ENCODE peak calls at places on chromosomes 16 and 17, in nine cellular contexts. O, B, M, P, F, T, S, D and Q are unnamed samples.

GRCh38 chr16:363110-364090 is 6.9 kb downstream of the MRPL28 start:
- DNase-seq in O (no peak), B (no peak), M (no peak), P (no peak), F (no peak), T (no peak), S (no peak), D (no peak), Q (no peak)

GRCh38 chr16:27972500-27972899 is 91.0 kb downstream of the GSG1L start:
- DNase-seq in O (peak), B (peak), M (peak), P (peak), F (no peak), T (peak), S (no peak), D (peak), Q (peak)

GRCh38 chr17:9725575-9725974 is 65.8 kb downstream of the DHRS7C start:
- DNase-seq in O (peak), B (no peak), M (peak), P (no peak), F (no peak), T (no peak), S (no peak), D (no peak), Q (no peak)

GRCh38 chr17:51703364-51704341 is 443.3 kb downstream of the UTP18 start:
- DNase-seq in O (peak), B (no peak), M (no peak), P (no peak), F (peak), T (no peak), S (no peak), D (peak), Q (no peak)

GRCh38 chr16:85176541-85177447 is 64.5 kb upstream of the CIBAR2 start:
- DNase-seq in O (no peak), B (no peak), M (no peak), P (no peak), F (no peak), T (no peak), S (no peak), D (no peak), Q (no peak)

GRCh38 chr16:48538746-48539484 is 71.1 kb downstream of the N4BP1 start:
- DNase-seq in O (no peak), B (no peak), M (peak), P (no peak), F (no peak), T (peak), S (no peak), D (no peak), Q (peak)

GRCh38 chr16:67237396-67238277 is 9.6 kb downstream of the FHOD1 start:
- DNase-seq in O (no peak), B (no peak), M (no peak), P (no peak), F (no peak), T (no peak), S (no peak), D (no peak), Q (no peak)

GRCh38 chr17:74512041-74512440 is 19.2 kb downstream of the CD300LB start:
- DNase-seq in O (peak), B (no peak), M (no peak), P (no peak), F (no peak), T (no peak), S (no peak), D (no peak), Q (peak)

GRCh38 chr17:27536781-27537180 is 80.5 kb downstream of the KSR1 start:
- DNase-seq in O (no peak), B (no peak), M (no peak), P (no peak), F (no peak), T (no peak), S (no peak), D (no peak), Q (no peak)

GRCh38 chr17:81032641-81033422 is 2.1 kb upstream of the BAIAP2 start:
- DNase-seq in O (no peak), B (no peak), M (no peak), P (no peak), F (no peak), T (no peak), S (no peak), D (no peak), Q (no peak)

GRCh38 chr17:76862079-76862478 is 6.1 kb upstream of the MGAT5B start:
- DNase-seq in O (no peak), B (no peak), M (no peak), P (no peak), F (no peak), T (no peak), S (no peak), D (no peak), Q (no peak)

GRCh38 chr17:76492989-76493501 is 8.2 kb downstream of the RHBDF2 start:
- DNase-seq in O (peak), B (no peak), M (no peak), P (no peak), F (peak), T (no peak), S (no peak), D (peak), Q (peak)

GRCh38 chr17:51435641-51436091 is 175.3 kb downstream of the UTP18 start:
- DNase-seq in O (no peak), B (peak), M (peak), P (peak), F (no peak), T (peak), S (no peak), D (peak), Q (peak)

GRCh38 chr17:74561580-74561979 is 5.7 kb downstream of the CD300H start:
- DNase-seq in O (no peak), B (no peak), M (no peak), P (no peak), F (no peak), T (no peak), S (no peak), D (no peak), Q (no peak)

GRCh38 chr16:73154063-73154870 is 106.3 kb upstream of the ZFHX3 start:
- DNase-seq in O (no peak), B (no peak), M (no peak), P (no peak), F (peak), T (no peak), S (no peak), D (no peak), Q (no peak)

GRCh38 chr17:59652119-59652518 is 32.4 kb downstream of the CLTC start:
- DNase-seq in O (peak), B (no peak), M (no peak), P (no peak), F (no peak), T (no peak), S (no peak), D (no peak), Q (no peak)

GRCh38 chr17:6435051-6435450 is at the start of gene AIPL1:
- DNase-seq in O (no peak), B (no peak), M (peak), P (no peak), F (no peak), T (no peak), S (no peak), D (no peak), Q (no peak)

GRCh38 chr17:66375121-66375520 is 72.7 kb downstream of the PRKCA start:
- DNase-seq in O (no peak), B (no peak), M (no peak), P (no peak), F (no peak), T (no peak), S (no peak), D (no peak), Q (no peak)

GRCh38 chr16:75250809-75251279 is 580 bp downstream of the BCAR1 start:
- DNase-seq in O (no peak), B (peak), M (peak), P (peak), F (no peak), T (peak), S (no peak), D (peak), Q (no peak)

GRCh38 chr17:42121066-42121769 is at the start of gene KAT2A:
- DNase-seq in O (peak), B (peak), M (peak), P (peak), F (peak), T (peak), S (no peak), D (peak), Q (peak)

GRCh38 chr17:58281511-58282011 is 826 bp upstream of the MPO start:
- DNase-seq in O (no peak), B (peak), M (no peak), P (no peak), F (no peak), T (no peak), S (no peak), D (no peak), Q (peak)

DNA sequence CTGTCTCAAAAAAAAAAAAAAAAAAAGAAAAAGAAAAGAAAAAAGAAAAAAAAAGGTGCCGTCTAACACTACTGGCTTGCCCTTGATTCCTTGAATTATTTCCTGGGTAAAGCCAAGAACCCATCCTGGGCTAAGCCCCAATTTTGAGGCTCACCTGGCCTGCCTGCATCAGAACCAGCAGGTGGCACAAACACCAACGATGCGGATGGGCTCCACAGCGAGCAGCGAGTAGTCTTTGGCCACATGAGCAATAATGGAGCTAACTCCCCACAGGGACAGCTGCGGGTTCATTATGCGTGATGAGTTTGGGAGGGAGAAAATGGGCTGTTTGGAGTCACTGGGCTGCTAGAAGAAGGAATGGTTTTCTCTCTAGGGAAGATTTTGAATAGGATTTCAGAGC is 91.1 kb downstream of the ASIC2 start:
- DNase-seq in O (no peak), B (no peak), M (peak), P (no peak), F (no peak), T (no peak), S (no peak), D (no peak), Q (no peak)
- TF ChIP-seq CTCF in O (no peak), B (no peak), M (no peak), P (no peak), F (no peak), T (no peak), S (no peak), D (no peak), Q (no peak)

GRCh38 chr16:1773703-1774455 is 945 bp upstream of the MRPS34 start:
- DNase-seq in O (no peak), B (no peak), M (no peak), P (no peak), F (no peak), T (no peak), S (no peak), D (peak), Q (no peak)
- TF ChIP-seq CTCF in O (no peak), B (no peak), M (no peak), P (no peak), F (no peak), T (no peak), S (no peak), D (peak), Q (peak)

GRCh38 chr17:45052052-45052772 is 780 bp upstream of the DCAKD start:
- DNase-seq in O (no peak), B (peak), M (peak), P (no peak), F (peak), T (peak), S (peak), D (no peak), Q (no peak)

GRCh38 chr17:45046536-45047125 is 4.8 kb downstream of the DCAKD start:
- DNase-seq in O (no peak), B (no peak), M (no peak), P (peak), F (no peak), T (no peak), S (no peak), D (no peak), Q (no peak)

GRCh38 chr17:45048795-45049563 is 2.5 kb downstream of the DCAKD start:
- DNase-seq in O (no peak), B (no peak), M (no peak), P (peak), F (no peak), T (no peak), S (no peak), D (no peak), Q (no peak)

GRCh38 chr17:45050680-45051059 is 762 bp downstream of the DCAKD start:
- DNase-seq in O (no peak), B (peak), M (peak), P (peak), F (no peak), T (no peak), S (no peak), D (no peak), Q (no peak)

DNA sequence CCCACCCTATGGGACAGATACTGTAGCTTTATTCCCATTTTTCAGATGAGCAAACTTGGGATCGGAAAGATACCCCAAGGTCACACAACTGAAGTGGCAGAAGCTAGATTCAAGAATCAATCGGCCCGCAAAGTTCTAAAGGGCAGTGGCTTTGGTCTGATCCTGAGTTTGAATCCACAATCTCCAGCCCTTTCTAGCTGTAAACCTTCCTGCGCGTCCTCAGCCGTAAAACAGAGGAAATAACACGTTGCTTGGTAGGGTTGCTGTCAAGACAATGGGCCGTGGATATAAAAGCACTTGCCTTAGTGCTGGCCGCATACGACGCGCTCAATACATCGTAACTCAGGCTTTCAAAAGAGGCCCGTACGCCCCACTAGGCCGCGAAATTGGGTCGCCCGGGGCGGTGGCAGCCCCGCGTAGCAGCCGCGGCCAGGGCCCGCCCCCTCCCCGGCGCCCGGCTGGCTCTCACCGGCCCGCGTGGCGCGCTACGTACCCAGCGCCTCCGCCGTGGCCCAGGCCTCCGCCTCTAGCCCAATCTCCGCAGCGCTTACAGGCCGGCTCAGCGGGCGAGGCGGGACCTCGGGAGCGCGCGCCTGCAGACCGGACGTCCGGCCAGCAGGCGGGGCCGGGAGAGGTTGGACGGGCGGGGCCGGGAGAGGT is at the start of gene DCAKD:
- DNase-seq in O (peak), B (peak), M (peak), P (peak), F (peak), T (peak), S (peak), D (peak), Q (peak)
- TF ChIP-seq CTCF in O (no peak), B (no peak), M (no peak), P (no peak), F (no peak), T (no peak), S (no peak), D (no peak), Q (no peak)

DNA sequence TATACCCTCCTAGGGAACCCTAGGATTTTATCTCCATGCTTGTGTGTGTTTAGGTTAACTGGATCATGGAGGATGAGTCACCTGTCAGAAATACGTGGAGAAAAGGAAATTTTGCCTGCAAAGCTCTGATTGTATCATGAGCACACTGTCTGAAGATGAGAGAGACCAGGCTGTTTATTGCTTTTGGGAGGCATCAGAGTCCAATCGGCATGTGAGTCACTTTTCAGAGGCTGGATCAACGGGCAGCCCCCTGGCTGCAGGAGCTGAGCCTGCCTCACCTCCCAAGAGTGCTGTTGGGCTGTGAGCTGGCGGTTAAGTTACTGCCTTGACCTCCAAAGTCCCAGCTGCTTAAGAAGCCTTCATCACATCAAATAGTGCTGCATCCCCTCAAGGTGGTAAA is 41.5 kb upstream of the MED9 start:
- DNase-seq in O (peak), B (no peak), M (no peak), P (peak), F (no peak), T (no peak), S (no peak), D (no peak), Q (no peak)
- TF ChIP-seq CTCF in O (peak), B (no peak), M (no peak), P (no peak), F (no peak), T (peak), S (no peak), D (no peak), Q (no peak)

DNA sequence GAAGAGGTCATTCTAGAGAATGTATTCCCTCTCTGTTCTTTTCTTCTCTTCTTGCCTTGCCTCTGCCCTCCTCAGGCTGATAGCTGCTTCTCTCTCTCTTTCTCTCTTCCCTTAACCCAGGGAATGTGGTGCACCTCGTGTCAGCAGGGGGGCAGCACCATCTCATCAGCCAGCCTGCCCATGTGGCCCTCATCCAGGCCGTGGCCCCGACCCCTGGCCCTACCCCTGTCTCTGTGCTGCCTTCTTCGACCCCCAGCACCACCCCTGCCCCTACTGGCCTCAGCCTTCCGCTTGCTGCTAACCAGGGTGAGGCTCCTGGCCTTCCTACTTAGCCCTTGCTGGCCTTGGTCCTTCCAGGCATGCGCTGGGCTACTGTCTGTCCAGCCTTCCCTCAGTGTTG is 23.5 kb downstream of the SRCAP start:
- DNase-seq in O (no peak), B (peak), M (no peak), P (no peak), F (no peak), T (no peak), S (no peak), D (no peak), Q (no peak)
- TF ChIP-seq CTCF in O (no peak), B (peak), M (no peak), P (no peak), F (peak), T (no peak), S (no peak), D (no peak), Q (no peak)

DNA sequence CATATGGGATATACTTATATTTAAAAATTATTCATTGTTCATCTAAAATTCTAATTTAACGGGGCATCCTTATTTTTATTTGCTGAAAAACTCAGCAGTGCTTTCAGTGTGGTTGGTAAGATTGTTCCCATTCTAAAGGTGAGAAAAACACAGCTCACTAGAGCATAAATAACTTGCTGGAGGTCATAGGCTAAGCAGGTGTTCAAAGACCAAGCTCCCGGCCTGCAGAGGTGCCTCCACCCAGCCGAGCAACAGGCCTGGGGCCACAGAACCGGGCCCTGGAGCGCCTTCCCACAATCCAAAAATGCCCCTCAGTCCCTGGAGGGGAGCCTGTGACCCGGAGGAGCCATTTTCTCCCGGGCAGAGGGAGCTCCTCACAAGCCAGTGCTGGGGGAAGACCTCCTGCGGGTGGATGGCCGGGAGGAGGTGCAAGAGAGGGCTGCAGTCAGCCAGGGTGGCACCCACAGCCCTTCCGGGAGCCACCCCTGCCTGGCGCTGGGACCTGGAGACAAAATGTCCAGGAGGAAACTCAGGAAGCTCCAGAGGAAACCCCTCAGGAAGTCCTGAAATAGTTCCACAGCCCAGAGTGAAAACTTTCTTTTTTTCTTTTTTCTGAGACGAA is 14.7 kb downstream of the ABR start:
- DNase-seq in O (no peak), B (no peak), M (no peak), P (no peak), F (peak), T (no peak), S (no peak), D (no peak), Q (no peak)
- TF ChIP-seq CTCF in O (no peak), B (peak), M (no peak), P (no peak), F (peak), T (no peak), S (no peak), D (no peak), Q (no peak)

GRCh38 chr17:22507823-22508222 is 815.5 kb downstream of the KCNJ18 start:
- DNase-seq in O (no peak), B (peak), M (no peak), P (no peak), F (no peak), T (no peak), S (no peak), D (no peak), Q (no peak)
- TF ChIP-seq CTCF in O (no peak), B (peak), M (no peak), P (no peak), F (no peak), T (no peak), S (no peak), D (no peak), Q (no peak)

DNA sequence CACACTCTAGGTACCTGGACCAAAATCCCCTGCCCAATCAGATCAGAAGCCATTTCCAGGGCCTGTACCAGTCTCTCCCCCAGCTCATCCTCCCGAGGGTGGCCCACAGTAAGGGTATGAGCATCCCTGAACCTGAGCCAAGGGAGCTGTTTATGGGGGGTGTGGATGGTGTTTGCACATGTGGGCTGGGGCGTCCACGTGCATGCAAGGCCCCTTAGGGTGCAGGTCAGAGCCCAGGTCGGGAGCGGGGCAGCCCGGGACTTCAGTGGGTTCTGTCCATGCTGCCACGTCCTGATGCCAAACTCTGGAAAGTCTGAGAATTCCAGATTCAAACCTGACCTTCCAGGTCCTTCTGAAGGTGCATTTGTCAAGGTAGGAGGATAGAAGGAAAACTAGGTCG is 9.8 kb downstream of the MILR1 start:
- DNase-seq in O (no peak), B (no peak), M (no peak), P (no peak), F (no peak), T (no peak), S (no peak), D (no peak), Q (no peak)
- TF ChIP-seq CTCF in O (no peak), B (no peak), M (no peak), P (no peak), F (no peak), T (no peak), S (no peak), D (no peak), Q (no peak)